ENCODE peak calls at places on chromosomes 12 and 14, in seven cellular contexts. I, E, C, O, S, R and N are unnamed samples.

GRCh38 chr12:93102289-93102688 is 173.2 kb upstream of the EEA1 start:
- ATAC-seq in O (no peak), R (no peak), S (no peak), I (no peak), C (no peak), E (no peak), N (no peak)

GRCh38 chr12:116059901-116060300 is 217.6 kb downstream of the MED13L start:
- ATAC-seq in S (no peak), E (no peak), O (peak), R (no peak), C (peak), I (no peak), N (no peak)

GRCh38 chr12:40622246-40622838 is 69.9 kb upstream of the CNTN1 start:
- ATAC-seq in C (peak), R (peak), S (peak), O (peak), I (peak), E (no peak), N (peak)

GRCh38 chr12:15701721-15702156 is 87.4 kb downstream of the EPS8 start:
- ATAC-seq in C (no peak), I (peak), O (no peak), S (no peak), R (peak), E (peak), N (peak)

GRCh38 chr14:24297190-24297964 is 2.2 kb downstream of the DHRS1 start:
- ATAC-seq in R (no peak), O (peak), E (peak), S (peak), C (peak), I (peak), N (no peak)

GRCh38 chr14:95555053-95555452 is 20.2 kb downstream of the GLRX5 start:
- ATAC-seq in S (no peak), E (no peak), C (no peak), I (no peak), O (no peak), R (no peak), N (no peak)

GRCh38 chr12:70823182-70823976 is 97.2 kb downstream of the PTPRR start:
- ATAC-seq in E (no peak), S (no peak), I (no peak), O (no peak), C (no peak), R (no peak), N (peak)

GRCh38 chr14:68239988-68240387 is 420.4 kb downstream of the RAD51B start:
- ATAC-seq in E (no peak), I (peak), C (no peak), R (peak), O (peak), S (no peak), N (peak)

GRCh38 chr14:50859296-50859624 is 12.6 kb upstream of the ABHD12B start:
- ATAC-seq in O (peak), I (no peak), S (no peak), E (no peak), C (no peak), R (no peak), N (no peak)

GRCh38 chr14:94467728-94468520 is 8.1 kb downstream of the SERPINA9 start:
- ATAC-seq in R (no peak), S (no peak), C (no peak), I (no peak), O (no peak), E (no peak), N (no peak)

GRCh38 chr12:55974308-55974724 is 438 bp downstream of the RAB5B start:
- ATAC-seq in I (peak), S (peak), E (peak), R (peak), C (peak), O (peak), N (no peak)